ENCODE peak calls at places on chromosomes 2 and 18, in five cellular contexts. I is neuronal stem cell, P is astrocyte, G is PC-3, V is endodermal cell. R is an unnamed sample.

GRCh38 chr18:63578357-63578958 is 8.7 kb upstream of the SERPINB13 start:
- DNase-seq in I (peak), P (no peak), G (peak), V (peak), R (peak)

GRCh38 chr2:70498054-70498453 is 55.6 kb downstream of the TGFA start:
- DNase-seq in I (no peak), P (no peak), G (peak), V (no peak), R (peak)

GRCh38 chr2:113025751-113026150 is 20.5 kb downstream of the IL36A start:
- DNase-seq in I (no peak), P (no peak), G (no peak), V (no peak), R (peak)

GRCh38 chr2:51723716-51724115 is 691.8 kb upstream of the NRXN1 start:
- DNase-seq in I (no peak), P (peak), G (no peak), V (no peak), R (no peak)

GRCh38 chr2:166802475-166802874 is 85.8 kb upstream of the XIRP2 start:
- DNase-seq in I (no peak), P (no peak), G (no peak), V (no peak), R (no peak)

GRCh38 chr18:6465281-6465680 is 50.6 kb upstream of the L3MBTL4 start:
- DNase-seq in I (no peak), P (no peak), G (no peak), V (no peak), R (no peak)

GRCh38 chr2:148533685-148534084 is 110.9 kb upstream of the EPC2 start:
- DNase-seq in I (no peak), P (no peak), G (no peak), V (peak), R (no peak)

GRCh38 chr18:26090130-26091046 is at the start of gene SS18:
- DNase-seq in I (peak), P (peak), G (peak), V (peak), R (peak)

GRCh38 chr18:35407871-35408481 is 30.8 kb upstream of the ZNF396 start:
- DNase-seq in I (peak), P (peak), G (peak), V (peak), R (peak)

GRCh38 chr2:203446071-203446481 is 89.0 kb downstream of the RAPH1 start:
- DNase-seq in I (no peak), P (peak), G (peak), V (no peak), R (no peak)

GRCh38 chr2:112630268-112630667 is 15.5 kb upstream of the SLC20A1 start:
- DNase-seq in I (no peak), P (no peak), G (no peak), V (peak), R (no peak)

GRCh38 chr2:75560022-75560767 is 544 bp downstream of the EVA1A start:
- DNase-seq in I (peak), P (peak), G (peak), V (peak), R (no peak)

GRCh38 chr2:238910751-238911351 is 63.0 kb downstream of the TWIST2 start:
- DNase-seq in I (no peak), P (no peak), G (peak), V (peak), R (no peak)

GRCh38 chr2:232061265-232061664 is 99.8 kb downstream of the DIS3L2 start:
- DNase-seq in I (no peak), P (no peak), G (no peak), V (no peak), R (no peak)

GRCh38 chr2:232309592-232309991 is 69.0 kb upstream of the ALPP start:
- DNase-seq in I (no peak), P (no peak), G (no peak), V (no peak), R (no peak)

GRCh38 chr18:58668211-58668610 is 3.1 kb upstream of the MALT1 start:
- DNase-seq in I (no peak), P (peak), G (peak), V (no peak), R (no peak)

GRCh38 chr2:101516833-101517690 is 42.1 kb upstream of the RFX8 start:
- DNase-seq in I (no peak), P (peak), G (peak), V (no peak), R (no peak)

GRCh38 chr18:63016270-63016669 is 300.9 kb downstream of the PHLPP1 start:
- DNase-seq in I (peak), P (peak), G (peak), V (peak), R (peak)

GRCh38 chr2:225458431-225459117 is 59.1 kb downstream of the NYAP2 start:
- DNase-seq in I (no peak), P (no peak), G (no peak), V (no peak), R (no peak)

GRCh38 chr18:9016819-9017169 is 85.7 kb upstream of the NDUFV2 start:
- DNase-seq in I (no peak), P (no peak), G (no peak), V (no peak), R (no peak)

GRCh38 chr2:130181338-130181879 is at the start of gene SMPD4:
- DNase-seq in I (peak), P (peak), G (peak), V (peak), R (peak)

GRCh38 chr2:130186391-130186790 is 4.3 kb downstream of the MZT2B start:
- DNase-seq in I (no peak), P (no peak), G (peak), V (no peak), R (no peak)

GRCh38 chr2:130185896-130186295 is 3.8 kb downstream of the MZT2B start:
- DNase-seq in I (no peak), P (no peak), G (no peak), V (no peak), R (no peak)

GRCh38 chr2:130185436-130185835 is 3.4 kb downstream of the MZT2B start:
- DNase-seq in I (no peak), P (no peak), G (no peak), V (no peak), R (no peak)

DNA sequence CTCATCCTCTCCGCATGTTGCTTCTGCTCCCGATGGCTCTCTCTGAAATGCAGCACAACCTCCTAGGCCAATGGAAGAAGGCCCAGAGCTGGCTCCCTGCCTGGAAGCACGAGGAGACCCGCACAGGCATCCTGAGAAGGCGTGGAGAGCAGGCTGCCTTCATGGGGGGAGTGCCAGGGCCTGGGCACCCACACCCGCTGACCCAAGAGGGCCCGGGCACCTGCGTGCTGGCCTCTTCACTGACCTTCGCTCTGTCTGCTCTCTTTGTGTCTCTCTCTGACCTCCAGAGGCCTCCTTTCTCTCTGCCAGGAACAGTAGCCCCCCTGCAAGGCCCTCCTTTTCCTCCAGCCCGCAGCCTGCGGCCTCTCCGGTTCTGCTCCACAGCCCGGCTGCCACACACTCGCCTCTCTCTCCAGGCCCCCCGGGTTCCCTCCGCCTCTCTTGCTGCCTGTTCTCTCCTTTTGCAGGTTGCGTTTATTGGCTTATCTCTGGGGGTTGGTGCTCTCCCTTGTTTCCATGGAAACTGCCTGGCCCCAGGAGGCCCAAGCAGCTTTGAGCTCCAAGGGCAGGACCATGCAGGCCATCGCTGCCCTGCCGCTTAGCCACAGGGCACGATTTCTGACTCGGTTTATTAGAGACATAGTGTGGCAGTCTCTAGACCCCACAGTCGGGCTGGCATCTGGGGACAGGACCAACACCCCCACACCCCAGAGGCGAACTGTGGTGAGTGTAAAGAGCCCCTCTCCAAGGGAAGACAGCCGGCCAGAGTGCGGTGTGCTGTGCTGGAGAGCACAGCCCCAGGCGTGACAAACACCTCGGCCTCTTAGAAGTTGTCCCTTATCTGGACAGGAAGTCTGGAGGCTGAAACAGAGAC is 1.7 kb downstream of the MZT2B start:
- DNase-seq in I (peak), P (peak), G (no peak), V (peak), R (peak)
- H3K27ac ChIP-seq in I (peak), P (no peak), G (no peak), V (peak), R (no peak)

GRCh38 chr2:241615041-241615440 is 21.9 kb downstream of the THAP4 start:
- DNase-seq in I (no peak), P (no peak), G (no peak), V (no peak), R (no peak)

GRCh38 chr2:241611062-241611461 is 25.9 kb downstream of the THAP4 start:
- DNase-seq in I (no peak), P (no peak), G (no peak), V (no peak), R (no peak)

GRCh38 chr2:241615522-241616052 is 21.4 kb downstream of the THAP4 start:
- DNase-seq in I (no peak), P (no peak), G (no peak), V (no peak), R (no peak)

GRCh38 chr2:241612156-241613017 is 24.6 kb downstream of the THAP4 start:
- DNase-seq in I (no peak), P (no peak), G (no peak), V (no peak), R (no peak)

DNA sequence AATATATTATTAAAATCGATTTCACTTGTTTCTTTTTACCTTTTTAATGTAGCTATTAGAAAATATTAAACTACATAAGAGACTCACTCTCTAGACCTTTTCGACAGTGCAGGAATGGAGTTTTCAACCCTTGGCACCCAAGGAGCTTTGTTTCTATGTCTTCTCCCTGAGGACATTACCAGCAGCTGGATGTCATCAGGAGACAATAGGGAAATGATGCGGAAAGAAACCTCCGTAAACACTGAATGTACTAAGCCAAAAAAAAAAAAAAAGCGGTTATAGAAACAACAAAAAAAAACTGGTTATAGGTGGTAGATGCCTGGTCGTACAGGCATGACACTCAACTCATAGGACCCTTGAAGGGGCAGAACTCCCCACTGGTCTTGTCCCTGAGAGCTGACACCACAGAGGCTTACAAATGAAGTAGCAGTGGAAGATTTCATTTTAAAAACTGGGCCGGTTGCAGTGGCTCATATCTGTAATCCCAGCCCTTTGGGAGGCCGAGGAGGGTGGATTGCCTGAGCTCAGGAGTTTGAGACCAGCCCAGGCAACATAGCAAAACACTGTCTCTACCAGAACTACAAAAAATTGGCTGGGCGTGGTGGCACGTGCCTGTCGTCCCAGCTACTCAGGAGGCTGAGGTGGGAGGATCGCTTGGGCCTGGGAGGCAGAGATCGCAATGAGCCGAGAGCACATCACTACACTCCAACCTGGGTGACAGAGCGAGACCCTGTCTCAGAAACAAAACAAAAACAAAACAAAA is 23.8 kb downstream of the THAP4 start:
- DNase-seq in I (no peak), P (peak), G (no peak), V (no peak), R (no peak)
- H3K9ac ChIP-seq in I (no peak), P (no peak), G (no peak), V (no peak), R (no peak)

GRCh38 chr2:126835261-126835660 is 63.4 kb upstream of the TEX51 start:
- DNase-seq in I (no peak), P (no peak), G (no peak), V (peak), R (no peak)

GRCh38 chr2:126835811-126836210 is 62.9 kb upstream of the TEX51 start:
- DNase-seq in I (no peak), P (no peak), G (no peak), V (peak), R (no peak)

GRCh38 chr2:126837926-126838717 is 60.6 kb upstream of the TEX51 start:
- DNase-seq in I (no peak), P (no peak), G (no peak), V (peak), R (no peak)

GRCh38 chr2:126838718-126838985 is 60.0 kb upstream of the TEX51 start:
- DNase-seq in I (no peak), P (no peak), G (no peak), V (peak), R (no peak)

GRCh38 chr2:126836761-126837679 is 61.7 kb upstream of the TEX51 start:
- DNase-seq in I (no peak), P (no peak), G (no peak), V (peak), R (no peak)
- H3K27ac ChIP-seq in I (no peak), P (no peak), G (no peak), V (no peak), R (no peak)

GRCh38 chr2:219502618-219503017 is 3.9 kb downstream of the GMPPA start:
- DNase-seq in I (no peak), P (no peak), G (no peak), V (no peak), R (no peak)
- H3K9ac ChIP-seq in I (no peak), P (no peak), G (no peak), V (no peak), R (no peak)

DNA sequence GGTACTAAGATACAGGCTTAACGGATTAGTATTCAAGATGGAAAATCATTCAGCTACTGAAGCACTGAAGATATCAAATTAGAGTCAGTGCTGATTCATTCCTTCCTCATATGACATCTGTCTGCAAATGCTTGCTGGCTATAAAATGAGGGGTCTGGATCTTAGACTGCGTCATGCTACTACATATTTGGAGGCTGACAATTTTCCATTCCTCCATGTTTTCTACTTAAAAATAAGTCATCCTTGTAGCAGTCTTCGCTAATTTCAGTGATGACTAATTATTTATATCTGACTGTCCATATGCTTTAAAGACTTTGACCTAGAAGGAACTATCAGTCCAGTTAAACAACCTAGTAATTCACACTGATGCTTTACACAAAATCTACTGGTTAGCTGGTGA is 233.3 kb downstream of the RIT2 start:
- DNase-seq in I (no peak), P (no peak), G (no peak), V (no peak), R (no peak)
- H3K27ac ChIP-seq in I (no peak), P (no peak), G (no peak), V (no peak), R (no peak)

DNA sequence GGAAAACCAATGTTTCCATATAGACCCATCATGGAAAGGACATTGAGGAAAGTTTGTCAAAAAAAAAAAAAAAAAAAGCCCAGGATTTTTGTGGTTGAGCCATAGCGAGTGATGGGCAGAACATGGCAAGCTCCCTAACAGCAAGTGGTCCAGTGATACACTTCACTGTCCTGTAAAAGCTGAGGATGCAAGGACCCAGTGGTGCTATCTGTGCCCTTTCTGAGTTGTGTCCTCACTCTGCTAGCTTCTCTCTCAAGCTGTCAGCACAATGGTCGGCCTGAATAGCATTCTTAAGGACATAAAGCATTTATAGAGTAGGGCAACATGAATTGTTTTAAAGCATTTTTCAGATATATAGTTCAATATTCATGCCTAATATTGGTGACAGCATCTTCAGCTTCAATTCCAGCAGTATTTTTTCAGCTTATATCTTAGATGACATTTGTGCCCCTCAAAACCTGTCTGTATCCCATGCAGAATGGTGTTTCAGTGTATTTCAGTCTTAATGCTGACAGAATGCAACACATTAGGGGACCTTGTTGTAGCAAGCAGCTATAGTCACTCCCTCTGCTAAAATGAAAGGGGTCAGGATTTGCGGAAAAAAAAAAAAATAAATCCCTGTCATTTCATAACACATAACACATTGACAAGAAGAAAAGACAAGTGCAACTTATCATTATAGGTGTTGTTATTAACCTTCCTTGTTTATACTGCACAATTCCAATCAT is 496.7 kb downstream of the THSD7B start:
- DNase-seq in I (no peak), P (no peak), G (no peak), V (no peak), R (no peak)
- H3K9ac ChIP-seq in I (no peak), P (no peak), G (no peak), V (no peak), R (no peak)

R was measured in Karpas-422.